ENCODE peak calls at places on chromosomes 2 and 18, in five cellular contexts. T is CD8-positive, alpha-beta memory T cell; B is pancreas; P is suprapubic skin; V is Peyer's patch. J is an unnamed sample.

GRCh38 chr2:19809206-19809605 is 92.6 kb downstream of the TTC32 start:
- DNase-seq in T (no peak), B (no peak), P (no peak), V (no peak), J (no peak)

GRCh38 chr2:30113617-30114293 is 33.1 kb upstream of the YPEL5 start:
- DNase-seq in T (no peak), B (no peak), P (no peak), V (no peak), J (peak; percentile 59)

GRCh38 chr2:5394223-5394622 is 298.0 kb upstream of the SOX11 start:
- DNase-seq in T (no peak), B (no peak), P (no peak), V (no peak), J (no peak)

GRCh38 chr2:69571189-69571588 is 72.3 kb downstream of the AAK1 start:
- DNase-seq in T (no peak), B (no peak), P (no peak), V (no peak), J (no peak)

GRCh38 chr2:48693645-48694044 is 61.9 kb downstream of the LHCGR start:
- DNase-seq in T (no peak), B (no peak), P (no peak), V (no peak), J (no peak)

GRCh38 chr2:226184940-226185575 is 614.6 kb downstream of the IRS1 start:
- DNase-seq in T (no peak), B (no peak), P (no peak), V (no peak), J (peak; percentile 92)

GRCh38 chr18:5979971-5980457 is 84.7 kb upstream of the TMEM200C start:
- DNase-seq in T (no peak), B (no peak), P (no peak), V (no peak), J (no peak)

GRCh38 chr2:27428213-27428977 is at the start of gene NRBP1:
- DNase-seq in T (peak; percentile 90), B (peak; percentile 94), P (peak; percentile 94), V (peak; percentile 96), J (peak; percentile 98)

GRCh38 chr2:183222751-183223150 is 98.5 kb downstream of the NUP35 start:
- DNase-seq in T (no peak), B (no peak), P (no peak), V (no peak), J (no peak)

GRCh38 chr2:217107480-217107879 is 247.6 kb upstream of the TNP1 start:
- DNase-seq in T (no peak), B (no peak), P (no peak), V (no peak), J (no peak)

GRCh38 chr2:217666338-217666737 is 336.5 kb downstream of the TNS1 start:
- DNase-seq in T (no peak), B (no peak), P (peak; percentile 6), V (no peak), J (no peak)

GRCh38 chr2:143730155-143730949 is 601.1 kb downstream of the ARHGAP15 start:
- DNase-seq in T (no peak), B (no peak), P (no peak), V (no peak), J (no peak)

GRCh38 chr18:3594760-3595241 is 144.8 kb downstream of the TGIF1 start:
- DNase-seq in T (no peak), B (no peak), P (no peak), V (no peak), J (peak; percentile 53)

GRCh38 chr2:96408631-96409542 is 73.3 kb downstream of the NCAPH start:
- DNase-seq in T (no peak), B (peak; percentile 64), P (no peak), V (no peak), J (no peak)

GRCh38 chr18:58788971-58789797 is 75.5 kb upstream of the ZNF532 start:
- DNase-seq in T (no peak), B (no peak), P (no peak), V (no peak), J (no peak)

GRCh38 chr2:67895171-67895941 is 167.4 kb downstream of the C1D start:
- DNase-seq in T (no peak), B (no peak), P (no peak), V (no peak), J (peak; percentile 16)

DNA sequence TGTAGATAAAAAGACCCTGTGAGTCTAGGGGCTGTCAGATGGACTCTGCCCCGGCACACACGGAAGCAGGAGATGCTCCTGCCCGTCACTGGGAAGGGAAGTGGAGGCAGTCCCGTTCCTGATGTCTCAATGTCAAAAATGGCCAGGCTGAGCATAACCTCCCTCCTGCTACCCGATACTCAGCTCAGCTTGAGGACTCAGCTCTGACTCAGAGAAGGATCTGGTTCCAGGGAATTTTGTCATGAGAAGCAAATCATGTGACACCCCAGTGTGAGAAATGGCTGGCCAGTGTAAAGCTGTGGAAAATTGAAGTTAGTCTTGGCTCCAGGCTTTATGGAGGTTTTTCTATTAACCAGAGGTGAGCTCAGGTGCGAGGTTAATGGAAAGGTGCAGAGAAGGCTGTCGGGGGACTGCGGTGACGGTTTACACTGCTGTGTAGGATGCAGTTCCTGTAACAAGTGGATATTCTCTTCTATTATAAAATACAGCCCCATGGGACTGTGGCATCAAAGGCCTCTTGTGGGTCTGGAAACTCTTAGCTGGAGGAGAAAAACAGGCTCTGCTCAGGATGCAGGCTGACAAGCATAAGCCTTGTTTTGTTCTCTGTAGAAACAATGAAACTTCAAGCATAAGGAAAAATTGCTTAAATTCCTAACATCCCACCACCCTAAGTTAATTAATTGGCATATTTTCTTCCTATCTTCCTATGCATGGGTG is 24.7 kb upstream of the AGAP1 start:
- DNase-seq in T (no peak), B (peak; percentile 46), P (peak; percentile 63), V (no peak), J (peak; percentile 65)
- H3K4me3 ChIP-seq in T (no peak overlapping the region), B (peak overlapping the region; percentile 12), P (no peak overlapping the region), V (no peak overlapping the region), J (no peak overlapping the region)

GRCh38 chr2:200421270-200421669 is 88.6 kb downstream of the KCTD18 start:
- DNase-seq in T (no peak), B (no peak), P (no peak), V (no peak), J (no peak)

GRCh38 chr2:200425026-200425821 is 84.6 kb downstream of the KCTD18 start:
- DNase-seq in T (no peak), B (no peak), P (no peak), V (no peak), J (no peak)

GRCh38 chr2:200422071-200422470 is 87.8 kb downstream of the KCTD18 start:
- DNase-seq in T (no peak), B (no peak), P (no peak), V (no peak), J (no peak)

GRCh38 chr2:200423552-200423951 is 86.3 kb downstream of the KCTD18 start:
- DNase-seq in T (no peak), B (no peak), P (no peak), V (no peak), J (no peak)

GRCh38 chr2:200422532-200423262 is 87.2 kb downstream of the KCTD18 start:
- DNase-seq in T (no peak), B (no peak), P (no peak), V (no peak), J (no peak)
- H3K36me3 ChIP-seq in T (no peaks in the 10 kb centered on the region), B (no peaks in the 10 kb centered on the region), P (peaks cover 25% of the 10 kb centered on the region), V (no peaks in the 10 kb centered on the region), J (peaks cover 84% of the 10 kb centered on the region)

DNA sequence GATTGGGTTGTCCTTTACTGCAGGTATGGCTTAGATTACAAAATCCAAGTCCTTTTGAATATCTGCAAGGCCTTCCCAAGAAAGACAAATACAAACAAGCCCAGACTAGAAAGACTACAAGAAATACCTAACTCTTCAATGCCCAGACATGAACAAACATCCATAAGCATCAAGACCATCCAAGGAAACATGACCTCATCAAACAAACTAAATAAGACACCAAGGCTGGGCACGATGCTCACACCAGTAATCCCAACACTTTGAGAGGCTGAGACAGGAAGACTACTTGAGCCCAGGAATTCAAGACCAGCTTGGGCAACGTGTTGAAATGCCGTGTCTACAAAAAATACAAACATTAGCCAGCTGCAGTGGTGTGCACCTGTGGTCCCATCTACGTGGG is 31.7 kb downstream of the MAP4K3 start:
- DNase-seq in T (no peak), B (no peak), P (no peak), V (no peak), J (no peak)
- H3K4me1 ChIP-seq in T (peaks cover 13% of the 10 kb centered on the region), B (peaks cover 36% of the 10 kb centered on the region), P (peaks cover 36% of the 10 kb centered on the region), V (peaks cover 34% of the 10 kb centered on the region), J (peaks cover 11% of the 10 kb centered on the region)

GRCh38 chr2:151357359-151357758 is at the start of gene TNFAIP6:
- DNase-seq in T (no peak), B (no peak), P (no peak), V (no peak), J (peak; percentile 17)
- H3K4me3 ChIP-seq in T (no peak within 1 kb of the TSS), B (no peak within 1 kb of the TSS), P (no peak within 1 kb of the TSS), V (no peak within 1 kb of the TSS), J (no peak within 1 kb of the TSS)

GRCh38 chr18:79738041-79738461 is 58.4 kb downstream of the CTDP1 start:
- DNase-seq in T (no peak), B (no peak), P (peak; percentile 41), V (no peak), J (no peak)
- H3K36me3 ChIP-seq in T (peaks cover 41% of the 10 kb centered on the region), B (no peaks in the 10 kb centered on the region), P (peaks cover 84% of the 10 kb centered on the region), V (no peaks in the 10 kb centered on the region), J (peaks cover 6% of the 10 kb centered on the region)